ENCODE peak calls at places on chromosomes 3 and 15, in six cellular contexts. One of them, this sample, is unnamed.

GRCh38 chr3:38532529-38532928 is 36.4 kb downstream of the EXOG start:
- DNase-seq in posterior cingulate gyrus: no peak
- DNase-seq in progenitor cell of endocrine pancreas: no peak
- DNase-seq in AG09319: no peak
- DNase-seq in fibroblast of pulmonary artery: no peak
- DNase-seq in activated naive CD4-positive, alpha-beta T cell: no peak
- DNase-seq in this sample: no peak

GRCh38 chr3:66825421-66825820 is 172.7 kb upstream of the KBTBD8 start:
- DNase-seq in posterior cingulate gyrus: no peak
- DNase-seq in progenitor cell of endocrine pancreas: no peak
- DNase-seq in AG09319: no peak
- DNase-seq in fibroblast of pulmonary artery: no peak
- DNase-seq in activated naive CD4-positive, alpha-beta T cell: no peak
- DNase-seq in this sample: no peak

GRCh38 chr15:57769266-57769665 is 62.8 kb downstream of the POLR2M start:
- DNase-seq in posterior cingulate gyrus: no peak
- DNase-seq in progenitor cell of endocrine pancreas: no peak
- DNase-seq in AG09319: peak; percentile 44
- DNase-seq in fibroblast of pulmonary artery: peak; percentile 86
- DNase-seq in activated naive CD4-positive, alpha-beta T cell: no peak
- DNase-seq in this sample: no peak

GRCh38 chr15:82810061-82810862 is 834 bp downstream of the WHAMM start:
- DNase-seq in posterior cingulate gyrus: no peak
- DNase-seq in progenitor cell of endocrine pancreas: peak; percentile 51
- DNase-seq in AG09319: peak; percentile 51
- DNase-seq in fibroblast of pulmonary artery: peak; percentile 76
- DNase-seq in activated naive CD4-positive, alpha-beta T cell: no peak
- DNase-seq in this sample: peak; percentile 66

GRCh38 chr3:15279200-15279599 is 53.2 kb downstream of the SH3BP5 start:
- DNase-seq in posterior cingulate gyrus: no peak
- DNase-seq in progenitor cell of endocrine pancreas: no peak
- DNase-seq in AG09319: no peak
- DNase-seq in fibroblast of pulmonary artery: no peak
- DNase-seq in activated naive CD4-positive, alpha-beta T cell: no peak
- DNase-seq in this sample: no peak

GRCh38 chr15:52115598-52116427 is 3.2 kb upstream of the BCL2L10 start:
- DNase-seq in posterior cingulate gyrus: no peak
- DNase-seq in progenitor cell of endocrine pancreas: no peak
- DNase-seq in AG09319: no peak
- DNase-seq in fibroblast of pulmonary artery: no peak
- DNase-seq in activated naive CD4-positive, alpha-beta T cell: no peak
- DNase-seq in this sample: no peak

GRCh38 chr3:177377166-177377565 is 179.9 kb upstream of the TBL1XR1 start:
- DNase-seq in posterior cingulate gyrus: no peak
- DNase-seq in progenitor cell of endocrine pancreas: no peak
- DNase-seq in AG09319: no peak
- DNase-seq in fibroblast of pulmonary artery: no peak
- DNase-seq in activated naive CD4-positive, alpha-beta T cell: no peak
- DNase-seq in this sample: no peak

GRCh38 chr3:149582395-149582794 is 75.4 kb downstream of the WWTR1 start:
- DNase-seq in posterior cingulate gyrus: no peak
- DNase-seq in progenitor cell of endocrine pancreas: no peak
- DNase-seq in AG09319: no peak
- DNase-seq in fibroblast of pulmonary artery: no peak
- DNase-seq in activated naive CD4-positive, alpha-beta T cell: no peak
- DNase-seq in this sample: no peak

GRCh38 chr3:69819283-69819682 is 80.0 kb downstream of the MITF start:
- DNase-seq in posterior cingulate gyrus: no peak
- DNase-seq in progenitor cell of endocrine pancreas: no peak
- DNase-seq in AG09319: no peak
- DNase-seq in fibroblast of pulmonary artery: no peak
- DNase-seq in activated naive CD4-positive, alpha-beta T cell: no peak
- DNase-seq in this sample: no peak

GRCh38 chr3:81728766-81729544 is 32.5 kb downstream of the GBE1 start:
- DNase-seq in posterior cingulate gyrus: no peak
- DNase-seq in progenitor cell of endocrine pancreas: no peak
- DNase-seq in AG09319: no peak
- DNase-seq in fibroblast of pulmonary artery: peak; percentile 55
- DNase-seq in activated naive CD4-positive, alpha-beta T cell: no peak
- DNase-seq in this sample: no peak

GRCh38 chr15:51706347-51706746 is 25.0 kb downstream of the SCG3 start:
- DNase-seq in posterior cingulate gyrus: no peak
- DNase-seq in progenitor cell of endocrine pancreas: no peak
- DNase-seq in AG09319: peak; percentile 11
- DNase-seq in fibroblast of pulmonary artery: no peak
- DNase-seq in activated naive CD4-positive, alpha-beta T cell: no peak
- DNase-seq in this sample: no peak

GRCh38 chr3:196645091-196645490 is 5.6 kb downstream of the NRROS start:
- DNase-seq in posterior cingulate gyrus: no peak
- DNase-seq in progenitor cell of endocrine pancreas: no peak
- DNase-seq in AG09319: no peak
- DNase-seq in fibroblast of pulmonary artery: no peak
- DNase-seq in activated naive CD4-positive, alpha-beta T cell: no peak
- DNase-seq in this sample: no peak

GRCh38 chr15:63045438-63046278 is 3.1 kb downstream of the TPM1 start:
- DNase-seq in posterior cingulate gyrus: no peak
- DNase-seq in progenitor cell of endocrine pancreas: no peak
- DNase-seq in AG09319: no peak
- DNase-seq in fibroblast of pulmonary artery: no peak
- DNase-seq in activated naive CD4-positive, alpha-beta T cell: no peak
- DNase-seq in this sample: no peak

GRCh38 chr3:112539825-112540517 is 21.8 kb downstream of the ATG3 start:
- DNase-seq in posterior cingulate gyrus: no peak
- DNase-seq in progenitor cell of endocrine pancreas: no peak
- DNase-seq in AG09319: no peak
- DNase-seq in fibroblast of pulmonary artery: no peak
- DNase-seq in activated naive CD4-positive, alpha-beta T cell: no peak
- DNase-seq in this sample: no peak

GRCh38 chr3:94336076-94336741 is 273.3 kb downstream of the NSUN3 start:
- DNase-seq in posterior cingulate gyrus: no peak
- DNase-seq in progenitor cell of endocrine pancreas: no peak
- DNase-seq in AG09319: peak; percentile 1
- DNase-seq in fibroblast of pulmonary artery: peak; percentile 74
- DNase-seq in activated naive CD4-positive, alpha-beta T cell: no peak
- DNase-seq in this sample: no peak

GRCh38 chr3:29936054-29936453 is 655.2 kb downstream of the RBMS3 start:
- DNase-seq in posterior cingulate gyrus: no peak
- DNase-seq in progenitor cell of endocrine pancreas: no peak
- DNase-seq in AG09319: no peak
- DNase-seq in fibroblast of pulmonary artery: no peak
- DNase-seq in activated naive CD4-positive, alpha-beta T cell: no peak
- DNase-seq in this sample: no peak

This sample was measured in head of caudate nucleus.